ENCODE peak calls at places on chromosomes 11 and 22, in seven cellular contexts. N is HCT116; Z is effector memory CD4-positive, alpha-beta T cell; F is lower lobe of right lung; V is CD4-positive, alpha-beta T cell; E is cardiac muscle cell; I is IMR-90. Y is an unnamed sample.
A peak's percentile ranks its signal among the peaks of the same experiment; 100 is the strongest.

GRCh38 chr22:27580311-27580897 is 221.2 kb downstream of the MN1 start:
- DNase-seq in E (no peak), I (no peak), N (no peak), F (no peak), V (no peak), Z (no peak), Y (no peak)

GRCh38 chr22:39839917-39840510 is 53.5 kb downstream of the ENTHD1 start:
- DNase-seq in I (no peak), F (no peak), N (no peak), V (no peak), E (no peak), Z (no peak), Y (no peak)

GRCh38 chr22:38724926-38725571 is 19.3 kb downstream of the GTPBP1 start:
- DNase-seq in I (peak; percentile 41), E (peak; percentile 56), F (no peak), N (no peak), V (no peak), Z (no peak), Y (no peak)

GRCh38 chr11:72836111-72836510 is 21.9 kb downstream of the ATG16L2 start:
- DNase-seq in N (no peak), F (peak; percentile 54), V (no peak), E (no peak), Z (no peak), I (no peak), Y (no peak)

GRCh38 chr11:97361812-97362378 is 972.1 kb downstream of the JRKL start:
- DNase-seq in I (no peak), N (no peak), E (no peak), V (no peak), F (no peak), Z (no peak), Y (no peak)

GRCh38 chr22:26753125-26753862 is 95.9 kb downstream of the MIAT start:
- DNase-seq in I (no peak), V (no peak), F (no peak), Z (no peak), N (no peak), E (no peak), Y (no peak)

GRCh38 chr11:133382217-133382746 is 150.0 kb downstream of the OPCML start:
- DNase-seq in N (no peak), F (no peak), V (no peak), Z (no peak), E (no peak), I (no peak), Y (no peak)

GRCh38 chr11:47056261-47056915 is 119.8 kb downstream of the CSTPP1 start:
- DNase-seq in Z (no peak), I (peak; percentile 94), N (no peak), V (no peak), F (no peak), E (no peak), Y (no peak)

GRCh38 chr11:112625816-112626215 is 335.4 kb upstream of the NCAM1 start:
- DNase-seq in I (no peak), V (no peak), N (no peak), F (no peak), E (no peak), Z (no peak), Y (no peak)

GRCh38 chr22:23204541-23205157 is 24.3 kb downstream of the BCR start:
- DNase-seq in E (no peak), V (no peak), F (peak; percentile 52), I (no peak), N (no peak), Z (no peak), Y (no peak)

GRCh38 chr11:119832132-119832531 is 103.1 kb upstream of the NECTIN1 start:
- DNase-seq in F (no peak), N (no peak), I (no peak), E (no peak), V (no peak), Z (no peak), Y (no peak)

GRCh38 chr11:75668508-75669297 is at the start of gene MAP6:
- DNase-seq in Z (no peak), I (no peak), F (no peak), E (peak; percentile 45), N (no peak), V (no peak), Y (no peak)

GRCh38 chr22:50731811-50732624 is 6.0 kb upstream of the ACR start:
- DNase-seq in I (peak; percentile 31), F (peak; percentile 52), N (peak; percentile 15), E (peak; percentile 56), Z (peak; percentile 28), V (peak; percentile 65), Y (peak; percentile 55)

GRCh38 chr11:119885861-119886567 is 157.0 kb upstream of the NECTIN1 start:
- DNase-seq in E (no peak), V (no peak), N (no peak), Z (no peak), I (no peak), F (no peak), Y (no peak)

GRCh38 chr22:30183861-30184278 is 62.7 kb downstream of the LIF start:
- DNase-seq in N (no peak), E (no peak), Z (no peak), V (no peak), F (no peak), I (peak; percentile 71), Y (no peak)

GRCh38 chr11:125263268-125263790 is 98.8 kb downstream of the PKNOX2 start:
- DNase-seq in E (peak; percentile 54), N (no peak), Z (no peak), I (peak; percentile 100), F (peak; percentile 73), V (no peak), Y (no peak)

GRCh38 chr22:26887456-26887855 is 230.1 kb downstream of the MIAT start:
- DNase-seq in Z (no peak), E (peak; percentile 78), N (no peak), I (peak; percentile 74), V (no peak), F (no peak), Y (no peak)

GRCh38 chr22:42604403-42604802 is 10.3 kb downstream of the POLDIP3 start:
- DNase-seq in Z (no peak), V (no peak), N (no peak), F (no peak), E (peak; percentile 39), I (peak; percentile 28), Y (no peak)

GRCh38 chr11:70434813-70435300 is 36.5 kb downstream of the CTTN start:
- DNase-seq in F (no peak), E (no peak), Z (no peak), I (no peak), N (no peak), V (no peak), Y (no peak)

GRCh38 chr11:1825039-1825740 is 9.6 kb upstream of the SYT8 start:
- DNase-seq in Z (no peak), N (no peak), E (peak; percentile 89), I (no peak), F (peak; percentile 80), V (no peak), Y (no peak)

GRCh38 chr22:49997221-49997599 is 15.4 kb downstream of the IL17REL start:
- DNase-seq in I (no peak), Z (no peak), E (no peak), F (peak; percentile 63), N (no peak), V (no peak), Y (no peak)

GRCh38 chr11:35066783-35067476 is 72.0 kb upstream of the CD44 start:
- DNase-seq in N (no peak), I (no peak), V (no peak), Z (no peak), E (no peak), F (no peak), Y (no peak)

DNA sequence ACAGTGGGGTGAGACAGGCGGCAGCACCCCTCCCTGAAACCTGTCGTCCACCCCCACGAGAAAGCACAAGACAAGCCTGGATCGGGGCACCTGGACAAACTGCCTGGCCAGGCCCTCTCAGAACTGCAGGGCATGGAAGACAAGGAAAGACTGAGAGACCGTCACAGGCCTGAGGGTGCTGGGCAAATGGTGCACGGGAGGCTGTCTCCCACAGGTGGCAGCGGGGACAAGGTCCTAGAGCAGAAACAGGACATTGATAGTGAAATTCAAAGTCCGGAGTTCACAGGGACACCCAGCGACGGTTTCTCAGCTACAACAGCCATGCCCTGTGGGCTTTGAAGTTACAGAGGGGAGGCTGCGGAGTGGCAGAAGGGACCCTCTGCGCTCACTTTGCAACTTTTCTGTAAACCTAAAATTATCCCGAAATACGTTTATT is 20.6 kb downstream of the DRD4 start:
- DNase-seq in F (no peak), I (no peak), Z (no peak), E (no peak), N (no peak), V (no peak), Y (no peak)
- H3K27ac ChIP-seq in F (no peak overlapping the region), I (no peak overlapping the region), Z (no peak overlapping the region), E (peak overlapping the region; percentile 0), N (no peak overlapping the region), V (no peak overlapping the region), Y (no peak overlapping the region)

GRCh38 chr11:33377100-33377851 is 120.1 kb downstream of the HIPK3 start:
- DNase-seq in Z (no peak), V (no peak), E (no peak), F (no peak), N (no peak), I (peak; percentile 19), Y (no peak)
- H3K27ac ChIP-seq in Z (no peak overlapping the region), V (no peak overlapping the region), E (no peak overlapping the region), F (no peak overlapping the region), N (no peak overlapping the region), I (no peak overlapping the region), Y (no peak overlapping the region)

DNA sequence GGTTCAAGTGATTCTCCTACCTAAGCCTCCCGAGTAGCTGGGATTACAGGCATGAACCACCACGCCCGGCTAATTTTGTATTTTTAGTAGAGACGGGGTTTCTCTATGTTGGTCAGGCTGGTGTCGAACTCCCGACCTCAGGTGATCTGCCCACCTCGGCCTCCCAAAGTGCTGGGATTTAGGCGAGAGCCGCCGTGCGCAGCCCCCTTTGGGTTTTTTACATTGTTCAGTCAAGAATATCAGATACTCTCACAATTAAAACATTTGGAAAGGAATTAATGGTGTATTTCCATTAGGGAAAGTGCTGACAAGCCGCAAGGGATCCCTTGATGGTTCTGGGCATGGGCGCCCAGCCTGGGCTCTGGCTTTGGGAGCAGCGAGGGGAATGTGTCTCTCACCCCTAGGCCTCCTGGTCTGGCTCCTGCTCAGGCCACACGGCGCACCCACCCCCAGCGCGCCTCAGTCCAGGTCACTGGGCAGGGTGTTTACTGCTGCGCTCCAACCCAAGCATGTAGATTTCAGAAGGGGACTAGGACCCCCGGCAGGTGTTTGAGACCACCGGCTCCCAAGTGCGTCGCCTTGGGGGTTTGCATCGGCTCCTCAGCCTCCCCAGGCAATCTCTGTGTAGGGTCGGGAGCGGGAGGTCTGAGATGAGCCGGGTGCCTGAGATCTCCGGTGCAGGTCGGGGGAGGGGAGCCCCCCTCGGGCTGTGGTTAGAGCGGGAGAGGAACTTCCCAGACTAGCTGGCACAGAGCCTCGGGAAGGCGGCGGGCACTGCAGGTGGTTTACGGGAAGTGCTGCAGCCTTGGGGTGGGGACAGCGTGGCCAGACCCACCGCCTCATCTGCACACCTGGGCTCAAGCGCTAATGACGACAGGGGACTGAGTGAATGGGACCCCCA is 820 bp upstream of the IRF7 start:
- DNase-seq in F (no peak), E (no peak), I (no peak), V (no peak), N (no peak), Z (no peak), Y (no peak)
- H3K27ac ChIP-seq in F (peak overlapping the region; percentile 97), E (peak overlapping the region; percentile 64), I (peak overlapping the region; percentile 57), V (peak overlapping the region; percentile 83), N (peak overlapping the region; percentile 69), Z (peak overlapping the region; percentile 94), Y (peak overlapping the region; percentile 87)

DNA sequence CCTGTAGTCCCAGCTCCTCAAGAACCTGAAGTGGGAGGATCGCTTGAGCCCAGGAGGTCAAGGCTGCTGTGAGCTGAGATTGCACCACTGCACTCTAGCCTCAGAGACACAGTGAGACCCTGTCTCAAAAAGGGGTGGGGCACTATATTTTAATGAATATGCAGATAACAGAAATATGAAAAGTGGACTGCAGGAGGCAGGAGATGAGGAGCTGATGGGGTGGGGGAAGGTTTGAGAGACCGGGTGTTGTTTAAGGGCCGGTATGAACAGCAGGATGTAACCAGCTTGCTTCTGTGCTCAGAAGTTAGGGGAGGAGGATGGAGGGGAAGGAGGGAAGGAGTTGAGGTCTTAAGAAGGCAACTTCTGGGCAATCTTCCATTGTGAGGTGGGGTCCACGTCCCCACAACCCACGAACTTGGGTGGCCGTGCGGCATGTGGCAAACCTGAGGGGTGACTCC is 1.3 kb upstream of the B4GALNT4 start:
- DNase-seq in F (no peak), V (no peak), I (no peak), Z (no peak), N (no peak), E (no peak), Y (no peak)
- H3K27ac ChIP-seq in F (no peak overlapping the region), V (no peak overlapping the region), I (no peak overlapping the region), Z (no peak overlapping the region), N (no peak overlapping the region), E (no peak overlapping the region), Y (no peak overlapping the region)